ENCODE peak calls at places on chromosomes 6 and 20, in four cellular contexts. R is mucosa of descending colon; K is CD4-positive, alpha-beta T cell; D is heart right ventricle. X is an unnamed sample.

GRCh38 chr6:37544530-37544929 is 44.8 kb upstream of the CCDC167 start:
- DNase-seq in R (no peak), D (no peak), K (no peak), X (no peak)

GRCh38 chr20:49887251-49887827 is 28.0 kb downstream of the SPATA2 start:
- DNase-seq in R (no peak), D (no peak), K (no peak), X (no peak)

GRCh38 chr6:32184084-32184640 is at the start of gene AGER:
- DNase-seq in R (no peak), K (no peak), D (no peak), X (no peak)

GRCh38 chr6:142523485-142523884 is 221.7 kb downstream of the ADGRG6 start:
- DNase-seq in D (no peak), R (no peak), K (no peak), X (no peak)

GRCh38 chr6:46684771-46685170 is 2.9 kb upstream of the TDRD6 start:
- DNase-seq in D (no peak), K (no peak), R (no peak), X (no peak)

GRCh38 chr6:41268478-41268877 is 18.0 kb downstream of the TREM1 start:
- DNase-seq in R (no peak), K (no peak), D (no peak), X (no peak)

GRCh38 chr6:167805349-167806060 is 21.2 kb upstream of the AFDN start:
- DNase-seq in K (no peak), R (no peak), D (no peak), X (no peak)

GRCh38 chr20:52972965-52973819 is 1.0 kb downstream of the TSHZ2 start:
- DNase-seq in R (peak), D (peak), K (peak), X (no peak)

GRCh38 chr6:152063170-152063921 is 255.9 kb downstream of the ESR1 start:
- DNase-seq in R (no peak), D (no peak), K (no peak), X (no peak)

GRCh38 chr20:62356948-62357667 is 10.0 kb downstream of the LAMA5 start:
- DNase-seq in R (no peak), K (no peak), D (peak), X (no peak)

DNA sequence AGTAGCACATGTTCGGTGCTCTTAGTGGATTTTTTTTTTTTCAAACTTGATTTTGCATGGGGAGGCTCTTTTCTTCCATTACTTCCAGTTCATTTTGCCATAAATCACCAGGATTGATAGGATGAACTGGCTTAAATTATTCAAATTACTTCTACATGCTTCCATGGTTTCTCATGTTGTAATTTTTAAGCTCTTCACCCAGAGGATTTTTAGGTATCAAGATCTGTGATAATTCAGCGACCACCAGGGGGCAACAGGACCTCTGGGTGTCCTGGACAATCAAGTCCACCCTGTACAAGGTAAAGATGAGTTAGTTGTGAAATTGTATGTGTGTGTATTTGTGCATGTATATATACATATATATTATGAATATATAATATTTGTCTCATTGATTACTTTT is 4.2 kb upstream of the EPHA7 start:
- DNase-seq in R (no peak), D (no peak), K (no peak), X (no peak)
- TF ChIP-seq CTCF in R (no peak), D (peak), K (no peak), X (no peak)

GRCh38 chr6:165987483-165988305 is 180.0 kb downstream of the TBXT start:
- DNase-seq in K (no peak), R (peak), D (peak), X (no peak)
- TF ChIP-seq CTCF in K (no peak), R (no peak), D (no peak), X (no peak)

GRCh38 chr6:15644904-15645303 is 17.9 kb downstream of the DTNBP1 start:
- DNase-seq in R (no peak), K (no peak), D (no peak), X (no peak)

GRCh38 chr6:15643542-15643941 is 19.3 kb downstream of the DTNBP1 start:
- DNase-seq in K (no peak), D (no peak), R (no peak), X (no peak)

GRCh38 chr6:15638373-15638772 is 24.5 kb downstream of the DTNBP1 start:
- DNase-seq in R (no peak), D (no peak), K (no peak), X (no peak)

DNA sequence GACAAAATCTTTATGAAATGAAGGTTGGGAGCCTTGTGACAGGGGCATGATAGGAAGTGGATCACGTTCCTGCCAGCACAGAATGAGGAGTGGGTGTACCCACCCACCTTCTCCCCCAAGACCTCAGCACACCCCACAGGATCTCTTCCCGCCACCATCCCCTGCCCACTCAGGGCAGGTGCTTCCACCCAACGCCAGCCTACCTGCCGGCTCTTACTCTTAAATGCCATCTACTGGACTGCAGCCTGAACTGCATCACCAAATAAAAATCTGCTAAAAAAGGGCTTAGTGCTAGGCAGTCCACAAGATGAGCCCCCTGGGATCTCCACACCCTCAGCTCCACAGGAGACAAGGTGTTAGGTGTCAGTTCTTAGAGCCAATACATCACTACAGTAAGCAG is 20.6 kb downstream of the DTNBP1 start:
- DNase-seq in D (no peak), K (no peak), R (no peak), X (no peak)
- TF ChIP-seq CTCF in D (no peak), K (no peak), R (no peak), X (no peak)

DNA sequence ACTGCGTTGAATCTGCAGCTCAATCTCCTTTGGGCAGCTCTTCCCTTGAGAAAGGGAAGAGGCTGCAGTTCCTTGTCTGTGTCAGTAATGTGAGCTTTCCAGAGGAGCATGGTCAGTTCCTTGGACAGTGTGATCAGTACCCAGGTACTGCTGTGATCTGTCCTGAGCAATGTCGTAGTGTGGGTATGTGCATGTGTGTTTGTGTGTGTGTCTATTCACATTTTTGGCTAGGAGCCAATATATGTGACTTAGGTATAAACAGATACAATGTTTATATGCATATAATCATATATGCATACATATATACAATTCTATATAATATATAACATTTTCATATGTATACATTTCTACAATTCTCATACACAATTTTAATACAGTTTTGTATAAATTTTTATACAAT is 85.4 kb upstream of the OLIG3 start:
- DNase-seq in K (no peak), D (no peak), R (no peak), X (no peak)
- TF ChIP-seq CTCF in K (no peak), D (no peak), R (no peak), X (no peak)

GRCh38 chr6:109791301-109791700 is 100.2 kb downstream of the FIG4 start:
- DNase-seq in R (no peak), K (no peak), D (no peak), X (no peak)
- TF ChIP-seq CTCF in R (no peak), K (no peak), D (no peak), X (no peak)

DNA sequence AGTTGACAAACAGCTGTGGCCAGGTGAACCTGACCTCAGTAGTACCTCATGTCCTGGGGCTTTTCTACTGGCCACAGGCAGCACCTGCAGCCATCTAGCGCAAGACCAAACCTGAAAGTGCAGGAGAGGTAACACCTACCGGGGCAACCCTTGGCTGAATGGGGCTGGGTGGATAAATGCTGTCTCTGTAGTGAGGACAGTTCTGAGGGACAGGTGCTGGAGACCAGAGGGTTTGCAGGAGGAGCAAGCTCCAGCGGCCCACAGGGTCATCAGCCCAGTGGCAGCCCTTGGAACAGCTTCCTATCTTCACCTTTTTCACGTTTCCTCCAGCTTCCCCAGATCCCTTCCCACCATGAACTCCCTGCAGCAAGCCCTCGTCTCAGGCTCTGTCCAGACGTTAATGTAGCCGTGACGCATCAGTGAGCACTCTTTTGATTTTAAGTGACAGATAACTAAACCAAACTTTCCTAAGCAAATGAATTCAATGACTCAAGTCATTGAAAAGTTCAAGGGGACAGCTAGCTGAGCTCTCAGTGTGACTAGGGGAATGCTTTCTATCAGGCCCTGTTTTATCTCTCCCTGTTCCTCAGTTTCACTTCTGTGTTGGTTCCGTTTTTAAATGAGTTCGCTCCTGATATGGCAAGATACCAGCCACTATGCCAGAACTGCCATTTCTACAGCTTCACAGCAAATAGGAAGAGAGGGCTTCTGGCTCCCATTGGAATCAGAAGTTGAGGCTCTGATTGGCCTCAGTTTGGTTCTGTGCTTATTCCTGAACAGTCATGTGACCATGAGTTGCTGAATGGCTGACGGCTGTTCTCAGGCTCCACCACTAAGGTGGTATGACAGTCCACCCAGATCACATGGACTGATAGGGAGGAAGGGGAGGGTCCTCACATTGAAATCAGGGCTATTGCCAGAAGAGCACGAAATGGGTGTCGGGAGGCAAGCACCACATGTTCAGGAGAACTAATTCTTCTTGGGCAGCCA is 12.1 kb upstream of the PFDN4 start:
- DNase-seq in R (no peak), D (no peak), K (no peak), X (no peak)
- TF ChIP-seq CTCF in R (no peak), D (no peak), K (no peak), X (no peak)

GRCh38 chr20:10478930-10479329 is 43.8 kb downstream of the SLX4IP start:
- DNase-seq in K (no peak), D (no peak), R (no peak), X (no peak)
- TF ChIP-seq CTCF in K (no peak), D (no peak), R (no peak), X (no peak)